ENCODE peak calls at places on chromosomes 7 and 10, in seven cellular contexts. H is MM.1S; X is CD8-positive, alpha-beta T cell; W is cardiac muscle cell; S is fibroblast of the aortic adventitia; T is choroid plexus epithelial cell; C is hepatocyte. M is an unnamed sample.

GRCh38 chr7:98753176-98753575 is 116.6 kb downstream of the TMEM130 start:
- DNase-seq in H (no peak), X (no peak), W (no peak), S (no peak), T (no peak), C (no peak), M (no peak)

GRCh38 chr7:70647801-70648491 is 484.0 kb upstream of the GALNT17 start:
- DNase-seq in H (no peak), X (peak), W (no peak), S (no peak), T (peak), C (no peak), M (no peak)

GRCh38 chr7:52168085-52168484 is 851.5 kb upstream of the COBL start:
- DNase-seq in H (no peak), X (no peak), W (no peak), S (no peak), T (no peak), C (peak), M (no peak)

GRCh38 chr7:121547341-121548092 is 151.4 kb upstream of the FAM3C start:
- DNase-seq in H (peak), X (no peak), W (peak), S (peak), T (peak), C (peak), M (peak)

GRCh38 chr7:1713502-1714484 is 43.7 kb downstream of the ELFN1 start:
- DNase-seq in H (no peak), X (no peak), W (no peak), S (no peak), T (no peak), C (peak), M (no peak)

GRCh38 chr10:55091691-55092328 is 290.8 kb upstream of the PCDH15 start:
- DNase-seq in H (peak), X (no peak), W (peak), S (peak), T (peak), C (peak), M (no peak)

GRCh38 chr10:66837990-66838389 is 87.8 kb upstream of the LRRTM3 start:
- DNase-seq in H (no peak), X (no peak), W (peak), S (peak), T (peak), C (no peak), M (peak)

GRCh38 chr7:125670926-125671572 is 741.4 kb upstream of the POT1 start:
- DNase-seq in H (peak), X (no peak), W (peak), S (peak), T (peak), C (peak), M (no peak)

GRCh38 chr10:116620423-116621400 is at the start of gene PNLIPRP2:
- DNase-seq in H (no peak), X (no peak), W (no peak), S (no peak), T (no peak), C (peak), M (no peak)

GRCh38 chr10:31677198-31678138 is 251.2 kb downstream of the ARHGAP12 start:
- DNase-seq in H (no peak), X (no peak), W (no peak), S (no peak), T (peak), C (no peak), M (no peak)

GRCh38 chr7:128259131-128260056 is 18.3 kb downstream of the LEP start:
- DNase-seq in H (no peak), X (no peak), W (peak), S (no peak), T (no peak), C (peak), M (peak)

GRCh38 chr7:124697746-124698145 is 67.8 kb downstream of the GPR37 start:
- DNase-seq in H (no peak), X (no peak), W (no peak), S (no peak), T (no peak), C (no peak), M (no peak)

GRCh38 chr7:28483868-28484267 is 71.5 kb downstream of the CREB5 start:
- DNase-seq in H (no peak), X (no peak), W (no peak), S (no peak), T (no peak), C (no peak), M (peak)

GRCh38 chr7:26417911-26418413 is 126.3 kb downstream of the SNX10 start:
- DNase-seq in H (no peak), X (no peak), W (peak), S (no peak), T (no peak), C (no peak), M (no peak)

GRCh38 chr10:68870061-68870460 is 31.1 kb upstream of the DDX50 start:
- DNase-seq in H (no peak), X (no peak), W (no peak), S (no peak), T (no peak), C (no peak), M (no peak)

GRCh38 chr7:44637788-44638594 is 31.6 kb downstream of the OGDH start:
- DNase-seq in H (peak), X (peak), W (peak), S (peak), T (peak), C (peak), M (peak)

GRCh38 chr7:94588090-94588489 is 67.8 kb downstream of the SGCE start:
- DNase-seq in H (no peak), X (no peak), W (no peak), S (no peak), T (no peak), C (no peak), M (no peak)

GRCh38 chr10:85862771-85863170 is 503.8 kb downstream of the GRID1 start:
- DNase-seq in H (no peak), X (no peak), W (no peak), S (no peak), T (no peak), C (peak), M (no peak)

GRCh38 chr10:111600772-111601171 is 523.9 kb downstream of the ADRA2A start:
- DNase-seq in H (no peak), X (no peak), W (no peak), S (no peak), T (no peak), C (peak), M (no peak)

GRCh38 chr10:79292789-79293746 is 54.2 kb upstream of the PPIF start:
- DNase-seq in H (no peak), X (no peak), W (no peak), S (no peak), T (no peak), C (no peak), M (no peak)

GRCh38 chr10:101576229-101576863 is 11.7 kb downstream of the POLL start:
- DNase-seq in H (no peak), X (no peak), W (no peak), S (peak), T (no peak), C (no peak), M (peak)

GRCh38 chr7:115940462-115941060 is 90.0 kb downstream of the TFEC start:
- DNase-seq in H (no peak), X (no peak), W (no peak), S (no peak), T (peak), C (no peak), M (peak)

GRCh38 chr7:90856317-90857072 is 260.4 kb downstream of the CDK14 start:
- DNase-seq in H (no peak), X (no peak), W (no peak), S (no peak), T (no peak), C (no peak), M (no peak)

GRCh38 chr10:43692051-43692825 is 43.6 kb upstream of the ZNF32 start:
- DNase-seq in H (no peak), X (no peak), W (peak), S (peak), T (peak), C (no peak), M (peak)

GRCh38 chr7:50667789-50668226 is 102.6 kb upstream of the DDC start:
- DNase-seq in H (no peak), X (no peak), W (peak), S (peak), T (no peak), C (no peak), M (no peak)

GRCh38 chr7:28407643-28408042 is 4.7 kb upstream of the CREB5 start:
- DNase-seq in H (no peak), X (no peak), W (peak), S (peak), T (peak), C (peak), M (peak)

DNA sequence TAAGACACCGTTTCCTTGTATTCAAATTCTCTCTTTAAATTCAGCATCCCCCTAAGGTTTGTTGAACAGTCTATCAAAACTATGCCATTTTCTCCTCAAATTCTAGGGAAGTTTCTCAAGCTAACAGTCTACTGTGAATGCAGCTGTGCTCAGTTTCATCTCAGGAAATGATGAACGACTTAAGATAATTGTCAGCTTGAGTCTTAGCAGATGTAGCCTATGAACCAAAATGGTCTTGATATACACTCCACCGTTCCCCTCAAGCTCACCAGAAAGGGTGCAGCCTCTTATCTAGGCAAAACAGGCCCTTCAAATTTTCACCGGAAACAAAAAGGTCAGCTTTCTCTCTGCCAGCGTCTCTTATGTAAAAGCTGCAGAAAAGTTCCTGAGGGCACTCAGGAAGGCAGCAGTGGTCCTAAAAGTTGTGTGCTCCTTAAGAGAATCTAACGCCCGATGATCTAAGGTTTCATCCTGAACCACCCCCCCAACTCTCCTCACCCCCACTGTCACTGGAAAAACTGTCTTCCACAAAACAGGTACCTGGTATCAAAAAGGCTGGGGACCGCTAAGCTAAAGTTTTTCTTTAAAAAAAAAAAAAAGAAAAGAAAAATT is 2.1 kb downstream of the DNAJC9 start:
- DNase-seq in H (peak), X (no peak), W (peak), S (peak), T (peak), C (no peak), M (peak)
- H3K4me3 ChIP-seq in H (peak), X (no peak), W (peak), S (peak), T (peak), C (no peak), M (peak)

GRCh38 chr10:21533577-21534475 is at the start of gene MLLT10:
- DNase-seq in H (peak), X (peak), W (peak), S (peak), T (peak), C (peak), M (peak)
- TF ChIP-seq CTCF in H (peak), X (peak), W (peak), S (peak), T (peak), C (no peak), M (peak)

DNA sequence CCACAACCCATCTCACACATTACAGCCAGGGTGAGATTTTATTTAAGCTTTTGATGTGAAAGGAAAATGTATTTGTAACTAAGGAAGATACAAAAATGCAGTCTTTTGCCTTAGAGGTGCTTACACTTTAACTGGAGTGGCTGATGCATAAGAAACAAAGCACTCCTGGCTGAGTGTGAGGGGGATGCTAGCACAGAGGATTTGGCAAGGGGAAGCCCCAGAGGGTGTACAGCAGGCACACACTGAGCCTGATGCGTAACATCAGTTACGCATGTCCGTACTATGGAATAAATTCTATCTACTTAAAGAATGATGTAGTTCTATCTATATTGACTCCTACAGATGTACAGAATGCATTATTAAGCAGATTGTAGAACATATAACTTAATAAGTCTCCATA is 17.8 kb downstream of the GIMAP8 start:
- DNase-seq in H (no peak), X (no peak), W (no peak), S (no peak), T (no peak), C (no peak), M (no peak)
- H3K4me3 ChIP-seq in H (no peak), X (peak), W (no peak), S (no peak), T (no peak), C (no peak), M (no peak)

GRCh38 chr10:129657297-129657974 is 190.4 kb downstream of the MGMT start:
- DNase-seq in H (no peak), X (no peak), W (no peak), S (no peak), T (no peak), C (no peak), M (no peak)

GRCh38 chr10:129656642-129657041 is 189.6 kb downstream of the MGMT start:
- DNase-seq in H (no peak), X (no peak), W (no peak), S (no peak), T (no peak), C (no peak), M (no peak)

GRCh38 chr10:129655679-129656031 is 188.6 kb downstream of the MGMT start:
- DNase-seq in H (no peak), X (no peak), W (no peak), S (no peak), T (no peak), C (no peak), M (no peak)

GRCh38 chr10:129659881-129660280 is 192.8 kb downstream of the MGMT start:
- DNase-seq in H (no peak), X (no peak), W (no peak), S (peak), T (no peak), C (no peak), M (no peak)

GRCh38 chr10:129658673-129659072 is 191.6 kb downstream of the MGMT start:
- DNase-seq in H (no peak), X (no peak), W (peak), S (no peak), T (peak), C (no peak), M (no peak)
- TF ChIP-seq CTCF in H (no peak), X (no peak), W (peak), S (no peak), T (peak), C (peak), M (no peak)

M was measured in foreskin fibroblast.